ENCODE peak calls at places on chromosomes 2 and 18, in six cellular contexts. One of them, this sample, is unnamed.
A peak's percentile ranks its signal among the peaks of the same experiment; 100 is the strongest.

GRCh38 chr2:189407944-189408209 is 33.4 kb upstream of the WDR75 start:
- ATAC-seq in HepG2: no peak
- ATAC-seq in GM12878: peak; percentile 60
- ATAC-seq in upper lobe of left lung: no peak
- ATAC-seq in A549: no peak
- ATAC-seq in K562: no peak
- ATAC-seq in this sample: no peak

GRCh38 chr2:61758159-61758558 is 95.7 kb downstream of the FAM161A start:
- ATAC-seq in HepG2: no peak
- ATAC-seq in upper lobe of left lung: no peak
- ATAC-seq in GM12878: no peak
- ATAC-seq in A549: no peak
- ATAC-seq in K562: no peak
- ATAC-seq in this sample: no peak

GRCh38 chr2:239630618-239631286 is 229.9 kb upstream of the HDAC4 start:
- ATAC-seq in upper lobe of left lung: no peak
- ATAC-seq in GM12878: no peak
- ATAC-seq in A549: peak; percentile 100
- ATAC-seq in HepG2: no peak
- ATAC-seq in K562: no peak
- ATAC-seq in this sample: peak; percentile 97

GRCh38 chr2:15674637-15675455 is 83.2 kb downstream of the DDX1 start:
- ATAC-seq in HepG2: peak; percentile 43
- ATAC-seq in GM12878: no peak
- ATAC-seq in A549: peak; percentile 77
- ATAC-seq in upper lobe of left lung: peak; percentile 70
- ATAC-seq in K562: no peak
- ATAC-seq in this sample: peak; percentile 28

GRCh38 chr2:79619976-79620375 is 107.1 kb downstream of the CTNNA2 start:
- ATAC-seq in A549: peak; percentile 16
- ATAC-seq in upper lobe of left lung: no peak
- ATAC-seq in K562: no peak
- ATAC-seq in HepG2: no peak
- ATAC-seq in GM12878: no peak
- ATAC-seq in this sample: no peak

GRCh38 chr2:18149660-18150246 is 271.3 kb downstream of the KCNS3 start:
- ATAC-seq in HepG2: peak; percentile 71
- ATAC-seq in upper lobe of left lung: no peak
- ATAC-seq in K562: no peak
- ATAC-seq in GM12878: peak; percentile 76
- ATAC-seq in A549: no peak
- ATAC-seq in this sample: peak; percentile 46

GRCh38 chr2:202052235-202052634 is 18.6 kb downstream of the FZD7 start:
- ATAC-seq in GM12878: peak; percentile 57
- ATAC-seq in upper lobe of left lung: no peak
- ATAC-seq in K562: no peak
- ATAC-seq in A549: no peak
- ATAC-seq in HepG2: no peak
- ATAC-seq in this sample: no peak

GRCh38 chr2:238784671-238785527 is 63.0 kb upstream of the TWIST2 start:
- ATAC-seq in HepG2: peak; percentile 95
- ATAC-seq in A549: peak; percentile 83
- ATAC-seq in GM12878: peak; percentile 83
- ATAC-seq in upper lobe of left lung: peak; percentile 81
- ATAC-seq in K562: peak; percentile 88
- ATAC-seq in this sample: peak; percentile 87

GRCh38 chr18:44592639-44593038 is 88.0 kb upstream of the SETBP1 start:
- ATAC-seq in HepG2: no peak
- ATAC-seq in upper lobe of left lung: no peak
- ATAC-seq in GM12878: no peak
- ATAC-seq in A549: no peak
- ATAC-seq in K562: no peak
- ATAC-seq in this sample: peak; percentile 50

GRCh38 chr2:199554026-199554425 is 96.3 kb upstream of the SATB2 start:
- ATAC-seq in K562: no peak
- ATAC-seq in A549: no peak
- ATAC-seq in HepG2: no peak
- ATAC-seq in upper lobe of left lung: no peak
- ATAC-seq in GM12878: no peak
- ATAC-seq in this sample: no peak

GRCh38 chr2:73746015-73746876 is 9.1 kb upstream of the TPRKB start:
- ATAC-seq in A549: no peak
- ATAC-seq in K562: peak; percentile 58
- ATAC-seq in HepG2: peak; percentile 67
- ATAC-seq in GM12878: no peak
- ATAC-seq in upper lobe of left lung: no peak
- ATAC-seq in this sample: no peak

GRCh38 chr2:126671488-126671887 is 15.5 kb downstream of the GYPC start:
- ATAC-seq in K562: no peak
- ATAC-seq in HepG2: no peak
- ATAC-seq in GM12878: no peak
- ATAC-seq in upper lobe of left lung: no peak
- ATAC-seq in A549: no peak
- ATAC-seq in this sample: no peak

GRCh38 chr2:27723372-27724144 is 48.0 kb upstream of the MRPL33 start:
- ATAC-seq in upper lobe of left lung: peak; percentile 67
- ATAC-seq in A549: peak; percentile 51
- ATAC-seq in HepG2: peak; percentile 79
- ATAC-seq in K562: peak; percentile 92
- ATAC-seq in GM12878: peak; percentile 81
- ATAC-seq in this sample: peak; percentile 70

GRCh38 chr18:49562481-49563129 is 748 bp downstream of the LIPG start:
- ATAC-seq in HepG2: peak; percentile 59
- ATAC-seq in GM12878: no peak
- ATAC-seq in K562: no peak
- ATAC-seq in A549: no peak
- ATAC-seq in upper lobe of left lung: peak; percentile 58
- ATAC-seq in this sample: no peak

GRCh38 chr18:49561377-49562193 is at the start of gene LIPG:
- ATAC-seq in upper lobe of left lung: peak; percentile 82
- ATAC-seq in A549: peak; percentile 63
- ATAC-seq in K562: peak; percentile 94
- ATAC-seq in GM12878: no peak
- ATAC-seq in HepG2: peak; percentile 88
- ATAC-seq in this sample: peak; percentile 47

GRCh38 chr18:49561127-49561376 is 805 bp upstream of the LIPG start:
- ATAC-seq in upper lobe of left lung: no peak
- ATAC-seq in A549: peak; percentile 36
- ATAC-seq in K562: no peak
- ATAC-seq in GM12878: no peak
- ATAC-seq in HepG2: no peak
- ATAC-seq in this sample: peak; percentile 4

GRCh38 chr18:49558356-49558755 is 3.5 kb upstream of the LIPG start:
- ATAC-seq in K562: no peak
- ATAC-seq in upper lobe of left lung: no peak
- ATAC-seq in GM12878: no peak
- ATAC-seq in A549: no peak
- ATAC-seq in HepG2: no peak
- ATAC-seq in this sample: no peak

GRCh38 chr18:49560277-49561126 is 1.4 kb upstream of the LIPG start:
- ATAC-seq in upper lobe of left lung: no peak
- ATAC-seq in A549: peak; percentile 55
- ATAC-seq in HepG2: peak; percentile 32
- ATAC-seq in GM12878: no peak
- ATAC-seq in K562: no peak
- ATAC-seq in this sample: no peak
- TF ChIP-seq POLR2A in upper lobe of left lung: no peak
- TF ChIP-seq POLR2A in A549: no peak
- TF ChIP-seq POLR2A in HepG2: no peak
- TF ChIP-seq POLR2A in GM12878: no peak
- TF ChIP-seq POLR2A in K562: no peak
- TF ChIP-seq POLR2A in this sample: no peak

GRCh38 chr2:157444643-157445040 is 753 bp upstream of the CYTIP start:
- ATAC-seq in A549: no peak
- ATAC-seq in upper lobe of left lung: no peak
- ATAC-seq in K562: no peak
- ATAC-seq in HepG2: no peak
- ATAC-seq in GM12878: peak; percentile 27
- ATAC-seq in this sample: no peak
- H3K4me3 ChIP-seq in A549: no peak overlapping the region
- H3K4me3 ChIP-seq in upper lobe of left lung: peak overlapping the region; percentile 44
- H3K4me3 ChIP-seq in K562: no peak overlapping the region
- H3K4me3 ChIP-seq in HepG2: no peak overlapping the region
- H3K4me3 ChIP-seq in GM12878: peak overlapping the region; percentile 90
- H3K4me3 ChIP-seq in this sample: no peak overlapping the region

DNA sequence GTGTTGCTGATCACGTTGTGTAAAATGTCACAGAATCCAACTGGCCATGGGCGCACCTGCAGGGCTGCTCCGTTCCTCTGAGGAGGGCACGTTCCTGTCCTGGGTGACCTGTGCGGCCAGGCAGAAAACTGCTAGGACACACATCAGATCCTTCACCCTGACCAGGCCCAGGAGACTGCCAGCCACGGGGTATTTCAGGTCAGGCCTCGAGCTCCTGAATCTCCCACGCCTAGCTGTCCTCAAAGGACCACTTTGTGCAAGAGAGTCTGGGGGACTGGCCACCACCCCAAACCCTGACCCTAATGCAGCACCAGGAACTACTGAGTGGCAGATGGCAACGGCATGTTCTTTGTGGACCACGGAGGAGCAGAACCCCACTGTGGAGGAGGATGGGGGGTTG is 11.1 kb downstream of the PRLH start:
- ATAC-seq in upper lobe of left lung: no peak
- ATAC-seq in GM12878: no peak
- ATAC-seq in HepG2: no peak
- ATAC-seq in A549: no peak
- ATAC-seq in K562: no peak
- ATAC-seq in this sample: no peak
- TF ChIP-seq EP300 in upper lobe of left lung: no peak
- TF ChIP-seq EP300 in GM12878: no peak
- TF ChIP-seq EP300 in HepG2: no peak
- TF ChIP-seq EP300 in A549: no peak
- TF ChIP-seq EP300 in K562: no peak
- TF ChIP-seq EP300 in this sample: no peak

GRCh38 chr2:230455005-230455684 is 39.1 kb downstream of the SP100 start:
- ATAC-seq in K562: no peak
- ATAC-seq in GM12878: peak; percentile 64
- ATAC-seq in HepG2: no peak
- ATAC-seq in A549: no peak
- ATAC-seq in upper lobe of left lung: no peak
- ATAC-seq in this sample: no peak

GRCh38 chr2:230444832-230445231 is 28.8 kb downstream of the SP100 start:
- ATAC-seq in K562: no peak
- ATAC-seq in A549: no peak
- ATAC-seq in HepG2: no peak
- ATAC-seq in GM12878: peak; percentile 10
- ATAC-seq in upper lobe of left lung: no peak
- ATAC-seq in this sample: no peak

GRCh38 chr2:230447455-230448451 is 31.8 kb downstream of the SP100 start:
- ATAC-seq in K562: no peak
- ATAC-seq in upper lobe of left lung: no peak
- ATAC-seq in A549: no peak
- ATAC-seq in GM12878: peak; percentile 87
- ATAC-seq in HepG2: no peak
- ATAC-seq in this sample: no peak

GRCh38 chr2:230447036-230447435 is 31.0 kb downstream of the SP100 start:
- ATAC-seq in GM12878: peak; percentile 9
- ATAC-seq in upper lobe of left lung: no peak
- ATAC-seq in HepG2: no peak
- ATAC-seq in K562: no peak
- ATAC-seq in A549: no peak
- ATAC-seq in this sample: no peak

DNA sequence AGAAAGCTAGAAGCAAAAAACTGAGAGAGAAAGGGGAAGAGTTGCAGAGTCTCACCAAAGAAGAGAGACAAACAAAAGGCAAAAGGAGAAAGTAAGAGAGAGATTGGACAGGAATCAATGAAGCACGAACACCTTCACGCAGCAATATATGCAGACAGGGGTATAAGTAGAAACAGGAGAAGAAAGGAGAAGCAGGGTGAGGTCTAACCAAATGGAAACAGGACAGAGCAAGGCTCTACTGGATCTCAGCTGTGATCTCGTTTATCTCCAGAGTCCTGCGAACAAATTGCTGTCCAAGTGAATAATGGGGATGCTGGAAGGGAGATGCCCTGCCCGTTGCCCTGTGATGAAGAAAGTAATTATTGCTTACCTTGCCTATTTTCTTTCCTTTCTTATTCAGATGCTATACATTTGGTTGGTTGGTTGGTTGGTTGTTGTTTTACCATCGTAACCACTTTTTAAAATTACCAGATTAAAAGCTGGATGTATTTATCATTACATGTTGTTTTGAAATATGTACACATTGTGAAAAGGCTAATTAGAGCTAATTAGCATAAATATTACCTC is 34.0 kb downstream of the SP100 start:
- ATAC-seq in A549: no peak
- ATAC-seq in HepG2: no peak
- ATAC-seq in GM12878: no peak
- ATAC-seq in K562: no peak
- ATAC-seq in upper lobe of left lung: no peak
- ATAC-seq in this sample: no peak
- TF ChIP-seq POLR2A in A549: no peak
- TF ChIP-seq POLR2A in HepG2: no peak
- TF ChIP-seq POLR2A in GM12878: peak; percentile 5
- TF ChIP-seq POLR2A in K562: no peak
- TF ChIP-seq POLR2A in upper lobe of left lung: no peak
- TF ChIP-seq POLR2A in this sample: no peak

GRCh38 chr2:221553333-221553732 is 18.8 kb downstream of the EPHA4 start:
- ATAC-seq in upper lobe of left lung: no peak
- ATAC-seq in GM12878: no peak
- ATAC-seq in K562: no peak
- ATAC-seq in A549: no peak
- ATAC-seq in HepG2: no peak
- ATAC-seq in this sample: no peak

GRCh38 chr2:221552282-221552681 is 19.8 kb downstream of the EPHA4 start:
- ATAC-seq in GM12878: no peak
- ATAC-seq in HepG2: no peak
- ATAC-seq in A549: no peak
- ATAC-seq in K562: no peak
- ATAC-seq in upper lobe of left lung: no peak
- ATAC-seq in this sample: no peak

GRCh38 chr2:221558107-221558506 is 14.0 kb downstream of the EPHA4 start:
- ATAC-seq in HepG2: no peak
- ATAC-seq in A549: no peak
- ATAC-seq in K562: no peak
- ATAC-seq in GM12878: no peak
- ATAC-seq in upper lobe of left lung: no peak
- ATAC-seq in this sample: no peak

GRCh38 chr2:221554769-221555510 is 17.2 kb downstream of the EPHA4 start:
- ATAC-seq in K562: no peak
- ATAC-seq in A549: no peak
- ATAC-seq in HepG2: no peak
- ATAC-seq in upper lobe of left lung: no peak
- ATAC-seq in GM12878: peak; percentile 91
- ATAC-seq in this sample: no peak

GRCh38 chr2:221555511-221555845 is 16.6 kb downstream of the EPHA4 start:
- ATAC-seq in upper lobe of left lung: no peak
- ATAC-seq in K562: no peak
- ATAC-seq in GM12878: peak; percentile 53
- ATAC-seq in HepG2: no peak
- ATAC-seq in A549: no peak
- ATAC-seq in this sample: no peak
- H3K4me3 ChIP-seq in upper lobe of left lung: no peak overlapping the region
- H3K4me3 ChIP-seq in K562: no peak overlapping the region
- H3K4me3 ChIP-seq in GM12878: no peak overlapping the region
- H3K4me3 ChIP-seq in HepG2: no peak overlapping the region
- H3K4me3 ChIP-seq in A549: no peak overlapping the region
- H3K4me3 ChIP-seq in this sample: no peak overlapping the region

GRCh38 chr2:156342252-156343095 is 10.0 kb upstream of the NR4A2 start:
- ATAC-seq in upper lobe of left lung: peak; percentile 93
- ATAC-seq in K562: peak; percentile 70
- ATAC-seq in A549: peak; percentile 78
- ATAC-seq in HepG2: peak; percentile 91
- ATAC-seq in GM12878: peak; percentile 67
- ATAC-seq in this sample: peak; percentile 92
- TF ChIP-seq EP300 in upper lobe of left lung: no peak
- TF ChIP-seq EP300 in K562: peak; percentile 50
- TF ChIP-seq EP300 in A549: no peak
- TF ChIP-seq EP300 in HepG2: no peak
- TF ChIP-seq EP300 in GM12878: peak; percentile 81
- TF ChIP-seq EP300 in this sample: peak; percentile 77